ENCODE peak calls at places on chromosomes 11 and 22, in four cellular contexts. One of them, this sample, is unnamed.

GRCh38 chr11:2772544-2773031 is 72.8 kb upstream of the KCNQ1OT1 start:
- DNase-seq in endodermal cell: peak
- DNase-seq in GM12864: no peak
- DNase-seq in astrocyte of the cerebellum: no peak
- DNase-seq in this sample: no peak

GRCh38 chr11:115699733-115700132 is 195.5 kb upstream of the CADM1 start:
- DNase-seq in endodermal cell: no peak
- DNase-seq in GM12864: no peak
- DNase-seq in astrocyte of the cerebellum: peak
- DNase-seq in this sample: no peak

GRCh38 chr22:20510811-20511577 is 3.6 kb downstream of the MED15 start:
- DNase-seq in endodermal cell: no peak
- DNase-seq in GM12864: no peak
- DNase-seq in astrocyte of the cerebellum: no peak
- DNase-seq in this sample: no peak

GRCh38 chr11:133956650-133957633 is at the start of gene IGSF9B:
- DNase-seq in endodermal cell: peak
- DNase-seq in GM12864: peak
- DNase-seq in astrocyte of the cerebellum: peak
- DNase-seq in this sample: peak

GRCh38 chr11:2991477-2992233 is 474 bp downstream of the NAP1L4 start:
- DNase-seq in endodermal cell: no peak
- DNase-seq in GM12864: no peak
- DNase-seq in astrocyte of the cerebellum: no peak
- DNase-seq in this sample: no peak

GRCh38 chr11:134537296-134537695 is 125.3 kb upstream of the B3GAT1 start:
- DNase-seq in endodermal cell: peak
- DNase-seq in GM12864: no peak
- DNase-seq in astrocyte of the cerebellum: no peak
- DNase-seq in this sample: no peak

GRCh38 chr11:57635236-57635635 is 14.5 kb downstream of the YPEL4 start:
- DNase-seq in endodermal cell: no peak
- DNase-seq in GM12864: no peak
- DNase-seq in astrocyte of the cerebellum: no peak
- DNase-seq in this sample: no peak

GRCh38 chr11:115391598-115391997 is 112.6 kb downstream of the CADM1 start:
- DNase-seq in endodermal cell: peak
- DNase-seq in GM12864: no peak
- DNase-seq in astrocyte of the cerebellum: no peak
- DNase-seq in this sample: no peak

GRCh38 chr11:43818220-43818619 is 62.4 kb upstream of the ALKBH3 start:
- DNase-seq in endodermal cell: no peak
- DNase-seq in GM12864: no peak
- DNase-seq in astrocyte of the cerebellum: no peak
- DNase-seq in this sample: no peak

GRCh38 chr11:75105462-75105925 is 8.8 kb upstream of the OR2AT4 start:
- DNase-seq in endodermal cell: peak
- DNase-seq in GM12864: no peak
- DNase-seq in astrocyte of the cerebellum: no peak
- DNase-seq in this sample: no peak
- H3K4me3 ChIP-seq in endodermal cell: no peak
- H3K4me3 ChIP-seq in GM12864: no peak
- H3K4me3 ChIP-seq in astrocyte of the cerebellum: no peak
- H3K4me3 ChIP-seq in this sample: no peak

GRCh38 chr11:64253043-64253442 is 1.7 kb downstream of the PLCB3 start:
- DNase-seq in endodermal cell: no peak
- DNase-seq in GM12864: no peak
- DNase-seq in astrocyte of the cerebellum: no peak
- DNase-seq in this sample: no peak
- H3K4me3 ChIP-seq in endodermal cell: peak
- H3K4me3 ChIP-seq in GM12864: no peak
- H3K4me3 ChIP-seq in astrocyte of the cerebellum: peak
- H3K4me3 ChIP-seq in this sample: no peak

GRCh38 chr22:24289138-24289537 is 18.5 kb downstream of the SPECC1L start:
- DNase-seq in endodermal cell: no peak
- DNase-seq in GM12864: no peak
- DNase-seq in astrocyte of the cerebellum: peak
- DNase-seq in this sample: no peak
- H3K4me3 ChIP-seq in endodermal cell: no peak
- H3K4me3 ChIP-seq in GM12864: no peak
- H3K4me3 ChIP-seq in astrocyte of the cerebellum: no peak
- H3K4me3 ChIP-seq in this sample: no peak

DNA sequence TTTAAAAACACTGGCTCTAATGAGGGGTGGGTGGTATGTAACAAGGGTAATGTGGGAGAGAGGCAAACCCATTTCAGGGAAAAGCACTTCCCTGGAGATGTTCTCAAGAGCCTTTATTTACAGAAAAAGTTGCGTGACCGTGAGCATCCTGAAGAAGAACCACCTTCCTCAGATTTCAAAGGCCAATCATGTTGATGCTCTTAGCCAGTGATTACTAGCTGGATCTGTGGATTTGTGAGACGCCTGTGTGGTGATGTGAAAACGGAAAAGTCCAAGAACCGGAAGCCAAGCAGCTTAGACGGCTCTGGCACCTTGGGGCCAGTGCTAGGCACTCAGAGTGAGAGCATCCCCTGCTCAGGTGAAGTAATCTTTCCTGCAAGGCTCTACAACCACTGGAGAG is 12.6 kb upstream of the UBASH3B start:
- DNase-seq in endodermal cell: no peak
- DNase-seq in GM12864: no peak
- DNase-seq in astrocyte of the cerebellum: no peak
- DNase-seq in this sample: no peak
- H3K4me3 ChIP-seq in endodermal cell: no peak
- H3K4me3 ChIP-seq in GM12864: no peak
- H3K4me3 ChIP-seq in astrocyte of the cerebellum: no peak
- H3K4me3 ChIP-seq in this sample: no peak

GRCh38 chr22:36232715-36233401 is 6.5 kb downstream of the APOL2 start:
- DNase-seq in endodermal cell: no peak
- DNase-seq in GM12864: no peak
- DNase-seq in astrocyte of the cerebellum: no peak
- DNase-seq in this sample: no peak
- H3K4me3 ChIP-seq in endodermal cell: no peak
- H3K4me3 ChIP-seq in GM12864: no peak
- H3K4me3 ChIP-seq in astrocyte of the cerebellum: no peak
- H3K4me3 ChIP-seq in this sample: no peak

DNA sequence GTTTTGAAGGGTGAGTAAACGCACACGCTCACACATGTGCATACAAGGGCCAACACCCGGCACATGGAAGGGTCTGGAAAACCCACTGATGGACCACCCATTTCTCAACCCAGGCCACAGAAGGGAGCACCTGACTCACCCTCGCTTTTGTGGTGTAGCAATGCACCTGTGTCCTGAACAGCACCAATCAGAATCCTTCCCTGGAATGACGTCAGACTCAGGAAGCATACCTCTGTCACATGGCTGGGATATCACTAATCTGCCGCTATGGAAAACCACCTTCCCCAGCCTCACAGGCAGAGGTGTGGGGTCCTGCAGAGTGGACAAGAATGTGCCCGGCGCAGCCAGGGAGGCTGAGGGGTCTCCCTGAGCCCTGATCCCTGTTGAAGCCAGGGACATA is 9.0 kb upstream of the OSM start:
- DNase-seq in endodermal cell: no peak
- DNase-seq in GM12864: no peak
- DNase-seq in astrocyte of the cerebellum: no peak
- DNase-seq in this sample: peak
- H3K4me3 ChIP-seq in endodermal cell: no peak
- H3K4me3 ChIP-seq in GM12864: no peak
- H3K4me3 ChIP-seq in astrocyte of the cerebellum: no peak
- H3K4me3 ChIP-seq in this sample: peak